ENCODE peak calls at places on chromosomes 16 and 17, in ten cellular contexts. N is AG10803; C is effector CD4-positive, alpha-beta T cell; Y is activated naive CD8-positive, alpha-beta T cell treated with anti-CD3 and anti-CD28 coated beads, Interleukin-2, amount 50 U/mL, for 24 hours; F is posterior cingulate gyrus; Q is activated T-cell treated with anti-CD3 and anti-CD28 coated beads, Interleukin-2, amount 50 U/mL, for 4 hours; I is sigmoid colon; D is NCI-H1694 treated with DMSO at 0.1 percent for 48 hours; J is left colon; L is NCI-H774. B is an unnamed sample.
A peak's percentile ranks its signal among the peaks of the same experiment; 100 is the strongest.

GRCh38 chr16:77943770-77944169 is 78.6 kb upstream of the CLEC3A start:
- DNase-seq in L (peak; percentile 81), D (no peak), C (no peak), N (no peak), Y (no peak), F (no peak), I (no peak), Q (no peak), J (no peak), B (no peak)

GRCh38 chr17:49201481-49201927 is 8.9 kb downstream of the GNGT2 start:
- DNase-seq in D (no peak), F (no peak), N (peak; percentile 70), L (no peak), Q (no peak), I (no peak), C (no peak), Y (no peak), J (no peak), B (no peak)

GRCh38 chr16:23711785-23712184 is 1.2 kb downstream of the ERN2 start:
- DNase-seq in D (no peak), C (no peak), Y (no peak), J (peak; percentile 82), I (no peak), Q (no peak), F (no peak), L (no peak), N (no peak), B (no peak)

GRCh38 chr17:82338858-82339633 is 5.5 kb upstream of the SECTM1 start:
- DNase-seq in Q (no peak), J (peak; percentile 77), I (peak; percentile 85), L (peak; percentile 56), Y (no peak), N (peak; percentile 66), F (no peak), C (no peak), D (no peak), B (no peak)

GRCh38 chr16:86723699-86724098 is 145.3 kb downstream of the FOXL1 start:
- DNase-seq in I (no peak), Y (no peak), Q (no peak), N (no peak), D (no peak), F (no peak), L (no peak), C (no peak), J (no peak), B (no peak)

GRCh38 chr16:4115209-4115940 is 867 bp downstream of the ADCY9 start:
- DNase-seq in I (peak; percentile 77), D (peak; percentile 4), J (no peak), F (peak; percentile 32), L (peak; percentile 20), Y (peak; percentile 58), C (peak; percentile 22), Q (peak; percentile 36), N (peak; percentile 72), B (peak; percentile 8)

GRCh38 chr16:74752756-74753155 is 21.9 kb downstream of the FA2H start:
- DNase-seq in L (no peak), D (no peak), I (no peak), F (no peak), Y (no peak), N (no peak), Q (no peak), J (no peak), C (no peak), B (no peak)

GRCh38 chr16:87689956-87690465 is 75.8 kb downstream of the KLHDC4 start:
- DNase-seq in N (no peak), J (no peak), I (no peak), C (no peak), D (no peak), L (no peak), Q (no peak), Y (no peak), F (no peak), B (no peak)

GRCh38 chr16:55515110-55515509 is 6.2 kb downstream of the LPCAT2 start:
- DNase-seq in Y (no peak), J (no peak), N (no peak), D (no peak), F (no peak), L (no peak), I (no peak), Q (no peak), C (no peak), B (no peak)

GRCh38 chr17:57406131-57406980 is 150.0 kb downstream of the MSI2 start:
- DNase-seq in D (no peak), Q (no peak), L (no peak), I (no peak), J (no peak), N (peak; percentile 26), F (peak; percentile 46), Y (no peak), C (no peak), B (no peak)

GRCh38 chr17:39618252-39618913 is 8.4 kb upstream of the PPP1R1B start:
- DNase-seq in D (peak; percentile 39), F (no peak), L (no peak), N (no peak), C (no peak), I (no peak), Q (no peak), J (no peak), Y (no peak), B (no peak)

GRCh38 chr17:40915199-40915661 is 22.2 kb downstream of the KRT23 start:
- DNase-seq in F (no peak), I (no peak), C (no peak), Q (no peak), D (no peak), N (peak; percentile 96), Y (no peak), L (no peak), J (no peak), B (no peak)

GRCh38 chr16:55572439-55572838 is 6.0 kb downstream of the CAPNS2 start:
- DNase-seq in Y (no peak), L (no peak), F (no peak), I (no peak), N (peak; percentile 59), Q (no peak), D (no peak), C (no peak), J (no peak), B (no peak)